ENCODE peak calls at places on chromosomes 3 and 15, in five cellular contexts. M, P, I, L and E are unnamed samples.

GRCh38 chr3:17737591-17737990 is 4.8 kb downstream of the TBC1D5 start:
- DNase-seq in M (no peak), P (no peak), I (no peak), L (no peak), E (no peak)

GRCh38 chr3:46970391-46971091 is 6.0 kb downstream of the CCDC12 start:
- DNase-seq in M (peak; percentile 82), P (peak; percentile 91), I (peak; percentile 48), L (no peak), E (no peak)

GRCh38 chr3:45599424-45599886 is 4.9 kb downstream of the LIMD1 start:
- DNase-seq in M (no peak), P (peak; percentile 58), I (no peak), L (no peak), E (no peak)

GRCh38 chr3:178436773-178437172 is 99.5 kb upstream of the KCNMB2 start:
- DNase-seq in M (peak; percentile 39), P (peak; percentile 9), I (no peak), L (no peak), E (no peak)

GRCh38 chr15:88704791-88705768 is 66.3 kb downstream of the ISG20 start:
- DNase-seq in M (no peak), P (no peak), I (peak; percentile 46), L (no peak), E (peak; percentile 63)

GRCh38 chr3:173191611-173192010 is 50.6 kb upstream of the SPATA16 start:
- DNase-seq in M (peak; percentile 57), P (no peak), I (no peak), L (no peak), E (no peak)

GRCh38 chr15:86138798-86139197 is 59.1 kb downstream of the AGBL1 start:
- DNase-seq in M (no peak), P (no peak), I (no peak), L (no peak), E (no peak)

GRCh38 chr3:125141596-125142417 is 70.7 kb downstream of the SLC12A8 start:
- DNase-seq in M (peak; percentile 50), P (peak; percentile 60), I (peak; percentile 65), L (peak; percentile 68), E (peak; percentile 80)

GRCh38 chr3:194084284-194084683 is 51.7 kb upstream of the HES1 start:
- DNase-seq in M (no peak), P (no peak), I (no peak), L (no peak), E (no peak)

GRCh38 chr3:137768021-137768360 is 3.9 kb downstream of the SOX14 start:
- DNase-seq in M (no peak), P (no peak), I (no peak), L (no peak), E (peak; percentile 75)

GRCh38 chr15:60620707-60621106 is 141.8 kb upstream of the ICE2 start:
- DNase-seq in M (no peak), P (peak; percentile 17), I (peak; percentile 76), L (no peak), E (no peak)

GRCh38 chr3:37532168-37532567 is 329.5 kb upstream of the CTDSPL start:
- DNase-seq in M (no peak), P (no peak), I (no peak), L (no peak), E (no peak)

GRCh38 chr3:151226088-151226563 is 23.1 kb upstream of the GPR171 start:
- DNase-seq in M (peak; percentile 85), P (no peak), I (no peak), L (no peak), E (no peak)

GRCh38 chr15:64146885-64147681 is 4.4 kb upstream of the SNX22 start:
- DNase-seq in M (no peak), P (no peak), I (no peak), L (no peak), E (no peak)

GRCh38 chr15:56832125-56832524 is 86.3 kb upstream of the TCF12 start:
- DNase-seq in M (no peak), P (peak; percentile 91), I (peak; percentile 61), L (no peak), E (no peak)

GRCh38 chr3:127684871-127685707 is 12.3 kb downstream of the ABTB1 start:
- DNase-seq in M (no peak), P (no peak), I (peak; percentile 9), L (no peak), E (no peak)

GRCh38 chr15:20340931-20341661 is 200.5 kb downstream of the GOLGA6L6 start:
- DNase-seq in M (no peak), P (peak; percentile 39), I (peak; percentile 69), L (no peak), E (peak; percentile 93)

GRCh38 chr15:56617628-56618027 is 115.7 kb downstream of the ZNF280D start:
- DNase-seq in M (no peak), P (no peak), I (no peak), L (no peak), E (no peak)

GRCh38 chr15:81215983-81216382 is 19.3 kb downstream of the IL16 start:
- DNase-seq in M (no peak), P (no peak), I (no peak), L (no peak), E (no peak)

GRCh38 chr3:119965692-119966091 is 128.6 kb downstream of the GSK3B start:
- DNase-seq in M (no peak), P (no peak), I (no peak), L (no peak), E (no peak)

GRCh38 chr3:37770336-37770735 is 91.3 kb upstream of the CTDSPL start:
- DNase-seq in M (no peak), P (no peak), I (no peak), L (no peak), E (no peak)

GRCh38 chr3:150497956-150498355 is 48.3 kb downstream of the SERP1 start:
- DNase-seq in M (peak; percentile 42), P (no peak), I (no peak), L (no peak), E (no peak)

GRCh38 chr3:155741081-155741480 is 3.8 kb downstream of the PLCH1 start:
- DNase-seq in M (no peak), P (no peak), I (no peak), L (no peak), E (no peak)

GRCh38 chr3:45120615-45121158 is 25.5 kb downstream of the CDCP1 start:
- DNase-seq in M (no peak), P (no peak), I (no peak), L (no peak), E (no peak)

GRCh38 chr3:161914703-161915102 is 418.1 kb downstream of the OTOL1 start:
- DNase-seq in M (peak; percentile 74), P (no peak), I (no peak), L (no peak), E (peak; percentile 55)